ENCODE peak calls at places on chromosomes 6 and 20, in nine cellular contexts. One of them, this sample, is unnamed.

GRCh38 chr20:14775778-14776177 is 438.4 kb upstream of the FLRT3 start:
- DNase-seq in astrocyte of the spinal cord: peak; percentile 29
- DNase-seq in HCT116: peak; percentile 8
- DNase-seq in GM12865: no peak
- DNase-seq in AG09319: peak; percentile 67
- DNase-seq in glutamatergic neuron: no peak
- DNase-seq in hepatocyte: peak; percentile 71
- DNase-seq in cardiac fibroblast: peak; percentile 19
- DNase-seq in coronary artery: no peak
- DNase-seq in this sample: no peak

GRCh38 chr20:719816-720215 is 44.2 kb upstream of the SCRT2 start:
- DNase-seq in coronary artery: no peak
- DNase-seq in cardiac fibroblast: no peak
- DNase-seq in AG09319: no peak
- DNase-seq in glutamatergic neuron: peak; percentile 87
- DNase-seq in HCT116: no peak
- DNase-seq in hepatocyte: no peak
- DNase-seq in GM12865: no peak
- DNase-seq in astrocyte of the spinal cord: no peak
- DNase-seq in this sample: no peak

GRCh38 chr20:41142241-41142640 is 4.9 kb downstream of the PLCG1 start:
- DNase-seq in glutamatergic neuron: no peak
- DNase-seq in HCT116: no peak
- DNase-seq in AG09319: no peak
- DNase-seq in hepatocyte: no peak
- DNase-seq in coronary artery: no peak
- DNase-seq in GM12865: no peak
- DNase-seq in astrocyte of the spinal cord: no peak
- DNase-seq in cardiac fibroblast: no peak
- DNase-seq in this sample: no peak

GRCh38 chr6:169868458-169868857 is 117.0 kb downstream of the ERMARD start:
- DNase-seq in coronary artery: peak; percentile 47
- DNase-seq in glutamatergic neuron: no peak
- DNase-seq in AG09319: no peak
- DNase-seq in astrocyte of the spinal cord: no peak
- DNase-seq in GM12865: peak; percentile 36
- DNase-seq in hepatocyte: no peak
- DNase-seq in HCT116: no peak
- DNase-seq in cardiac fibroblast: no peak
- DNase-seq in this sample: no peak

GRCh38 chr20:36885355-36885754 is 9.4 kb downstream of the TLDC2 start:
- DNase-seq in cardiac fibroblast: peak; percentile 7
- DNase-seq in AG09319: no peak
- DNase-seq in HCT116: no peak
- DNase-seq in glutamatergic neuron: no peak
- DNase-seq in astrocyte of the spinal cord: no peak
- DNase-seq in coronary artery: no peak
- DNase-seq in GM12865: no peak
- DNase-seq in hepatocyte: no peak
- DNase-seq in this sample: no peak

GRCh38 chr6:105755885-105756284 is 330.3 kb upstream of the PRDM1 start:
- DNase-seq in astrocyte of the spinal cord: no peak
- DNase-seq in HCT116: no peak
- DNase-seq in hepatocyte: no peak
- DNase-seq in glutamatergic neuron: no peak
- DNase-seq in AG09319: no peak
- DNase-seq in GM12865: peak; percentile 29
- DNase-seq in cardiac fibroblast: no peak
- DNase-seq in coronary artery: no peak
- DNase-seq in this sample: no peak

GRCh38 chr6:170049641-170050491 is 241.0 kb downstream of the DLL1 start:
- DNase-seq in glutamatergic neuron: peak; percentile 11
- DNase-seq in GM12865: no peak
- DNase-seq in cardiac fibroblast: peak; percentile 90
- DNase-seq in AG09319: peak; percentile 97
- DNase-seq in HCT116: no peak
- DNase-seq in astrocyte of the spinal cord: peak; percentile 1
- DNase-seq in hepatocyte: peak; percentile 68
- DNase-seq in coronary artery: peak; percentile 87
- DNase-seq in this sample: no peak

GRCh38 chr20:15310361-15310760 is 972.9 kb upstream of the FLRT3 start:
- DNase-seq in cardiac fibroblast: peak; percentile 2
- DNase-seq in coronary artery: no peak
- DNase-seq in glutamatergic neuron: no peak
- DNase-seq in GM12865: no peak
- DNase-seq in hepatocyte: no peak
- DNase-seq in AG09319: peak; percentile 4
- DNase-seq in astrocyte of the spinal cord: no peak
- DNase-seq in HCT116: no peak
- DNase-seq in this sample: no peak

GRCh38 chr6:46040288-46040687 is 24.6 kb upstream of the CLIC5 start:
- DNase-seq in glutamatergic neuron: no peak
- DNase-seq in GM12865: no peak
- DNase-seq in coronary artery: no peak
- DNase-seq in astrocyte of the spinal cord: no peak
- DNase-seq in HCT116: no peak
- DNase-seq in hepatocyte: no peak
- DNase-seq in AG09319: no peak
- DNase-seq in cardiac fibroblast: no peak
- DNase-seq in this sample: no peak

GRCh38 chr6:46039646-46040045 is 24.0 kb upstream of the CLIC5 start:
- DNase-seq in hepatocyte: no peak
- DNase-seq in glutamatergic neuron: no peak
- DNase-seq in GM12865: no peak
- DNase-seq in AG09319: no peak
- DNase-seq in coronary artery: no peak
- DNase-seq in astrocyte of the spinal cord: no peak
- DNase-seq in cardiac fibroblast: no peak
- DNase-seq in HCT116: no peak
- DNase-seq in this sample: no peak

GRCh38 chr6:46044876-46045617 is 29.4 kb upstream of the CLIC5 start:
- DNase-seq in glutamatergic neuron: no peak
- DNase-seq in HCT116: peak; percentile 73
- DNase-seq in AG09319: peak; percentile 8
- DNase-seq in astrocyte of the spinal cord: peak; percentile 90
- DNase-seq in hepatocyte: peak; percentile 70
- DNase-seq in GM12865: no peak
- DNase-seq in cardiac fibroblast: peak; percentile 87
- DNase-seq in coronary artery: peak; percentile 73
- DNase-seq in this sample: no peak

GRCh38 chr6:46046558-46047169 is 31.0 kb upstream of the CLIC5 start:
- DNase-seq in cardiac fibroblast: no peak
- DNase-seq in glutamatergic neuron: no peak
- DNase-seq in hepatocyte: no peak
- DNase-seq in HCT116: no peak
- DNase-seq in GM12865: no peak
- DNase-seq in AG09319: no peak
- DNase-seq in astrocyte of the spinal cord: no peak
- DNase-seq in coronary artery: no peak
- DNase-seq in this sample: no peak

GRCh38 chr6:46042355-46042999 is 26.8 kb upstream of the CLIC5 start:
- DNase-seq in astrocyte of the spinal cord: peak; percentile 30
- DNase-seq in hepatocyte: peak; percentile 57
- DNase-seq in coronary artery: no peak
- DNase-seq in cardiac fibroblast: peak; percentile 67
- DNase-seq in AG09319: no peak
- DNase-seq in GM12865: peak; percentile 41
- DNase-seq in HCT116: peak; percentile 58
- DNase-seq in glutamatergic neuron: no peak
- DNase-seq in this sample: no peak
- TF ChIP-seq CTCF in astrocyte of the spinal cord: peak; percentile 52
- TF ChIP-seq CTCF in hepatocyte: peak; percentile 49
- TF ChIP-seq CTCF in coronary artery: peak; percentile 16
- TF ChIP-seq CTCF in cardiac fibroblast: peak; percentile 63
- TF ChIP-seq CTCF in AG09319: peak; percentile 28
- TF ChIP-seq CTCF in GM12865: peak; percentile 56
- TF ChIP-seq CTCF in HCT116: peak; percentile 51
- TF ChIP-seq CTCF in glutamatergic neuron: peak; percentile 67
- TF ChIP-seq CTCF in this sample: peak; percentile 60

GRCh38 chr6:16760536-16761468 is at the start of gene ATXN1:
- DNase-seq in HCT116: no peak
- DNase-seq in AG09319: no peak
- DNase-seq in GM12865: peak; percentile 32
- DNase-seq in astrocyte of the spinal cord: no peak
- DNase-seq in cardiac fibroblast: peak; percentile 78
- DNase-seq in hepatocyte: peak; percentile 80
- DNase-seq in glutamatergic neuron: peak; percentile 63
- DNase-seq in coronary artery: peak; percentile 83
- DNase-seq in this sample: peak; percentile 54

GRCh38 chr6:16762547-16763477 is 1.6 kb upstream of the ATXN1 start:
- DNase-seq in AG09319: no peak
- DNase-seq in HCT116: peak; percentile 83
- DNase-seq in glutamatergic neuron: no peak
- DNase-seq in hepatocyte: peak; percentile 74
- DNase-seq in astrocyte of the spinal cord: peak; percentile 91
- DNase-seq in cardiac fibroblast: peak; percentile 75
- DNase-seq in GM12865: peak; percentile 81
- DNase-seq in coronary artery: no peak
- DNase-seq in this sample: no peak

GRCh38 chr6:16759646-16760535 is 1.4 kb downstream of the ATXN1 start:
- DNase-seq in HCT116: no peak
- DNase-seq in glutamatergic neuron: peak; percentile 83
- DNase-seq in AG09319: peak; percentile 79
- DNase-seq in hepatocyte: peak; percentile 93
- DNase-seq in cardiac fibroblast: peak; percentile 97
- DNase-seq in GM12865: peak; percentile 87
- DNase-seq in astrocyte of the spinal cord: peak; percentile 91
- DNase-seq in coronary artery: peak; percentile 95
- DNase-seq in this sample: peak; percentile 68

GRCh38 chr6:16762265-16762546 is 946 bp upstream of the ATXN1 start:
- DNase-seq in HCT116: no peak
- DNase-seq in astrocyte of the spinal cord: peak; percentile 42
- DNase-seq in glutamatergic neuron: no peak
- DNase-seq in AG09319: no peak
- DNase-seq in cardiac fibroblast: no peak
- DNase-seq in coronary artery: no peak
- DNase-seq in GM12865: no peak
- DNase-seq in hepatocyte: no peak
- DNase-seq in this sample: no peak

DNA sequence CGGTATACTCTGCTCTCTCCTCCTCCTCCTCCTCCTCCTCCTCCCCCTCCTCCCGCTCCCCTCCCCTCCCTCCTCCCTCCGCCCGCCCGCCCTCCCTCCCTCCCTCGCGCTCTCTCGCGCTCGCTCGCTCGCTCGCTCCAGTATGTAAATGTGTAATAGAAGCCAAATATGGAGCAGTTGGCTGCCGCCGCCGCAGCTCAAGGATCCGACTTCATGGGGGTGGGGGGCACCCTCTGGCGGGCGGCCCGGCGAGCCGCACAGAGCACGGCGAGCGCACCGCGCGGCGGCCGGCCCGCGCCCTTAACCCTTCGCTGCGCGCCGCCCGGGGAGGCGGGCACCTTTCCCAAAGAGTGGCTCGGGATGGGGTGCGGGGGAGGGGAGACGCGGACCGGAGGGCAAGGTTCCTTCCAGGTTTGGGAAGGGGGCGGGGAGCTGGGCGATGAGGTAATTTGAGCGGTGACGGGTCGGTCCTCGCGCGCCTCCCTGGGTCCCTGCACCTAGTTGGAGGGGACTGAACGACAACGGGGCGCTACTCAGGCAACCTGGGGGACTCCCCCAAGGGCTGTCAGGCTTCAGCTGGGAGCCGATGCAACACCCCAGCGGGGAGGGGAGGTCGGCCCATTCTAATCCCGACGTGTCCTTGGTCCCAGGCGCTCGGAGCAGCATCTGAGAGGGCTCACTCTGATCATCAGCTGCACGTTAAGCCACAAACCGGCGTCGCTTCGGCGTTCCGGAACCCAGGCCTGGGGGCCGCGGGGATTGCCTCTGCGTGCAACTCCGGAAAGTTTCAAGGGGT is 407 bp upstream of the ATXN1 start:
- DNase-seq in coronary artery: peak; percentile 95
- DNase-seq in glutamatergic neuron: peak; percentile 83
- DNase-seq in HCT116: peak; percentile 74
- DNase-seq in GM12865: peak; percentile 92
- DNase-seq in AG09319: peak; percentile 80
- DNase-seq in astrocyte of the spinal cord: peak; percentile 95
- DNase-seq in hepatocyte: peak; percentile 95
- DNase-seq in cardiac fibroblast: peak; percentile 96
- DNase-seq in this sample: peak; percentile 60
- TF ChIP-seq CTCF in coronary artery: no peak
- TF ChIP-seq CTCF in glutamatergic neuron: no peak
- TF ChIP-seq CTCF in HCT116: no peak
- TF ChIP-seq CTCF in GM12865: peak; percentile 41
- TF ChIP-seq CTCF in AG09319: no peak
- TF ChIP-seq CTCF in astrocyte of the spinal cord: peak; percentile 22
- TF ChIP-seq CTCF in hepatocyte: peak; percentile 48
- TF ChIP-seq CTCF in cardiac fibroblast: peak; percentile 6
- TF ChIP-seq CTCF in this sample: peak; percentile 44

GRCh38 chr20:64070244-64070993 is 7.4 kb downstream of the TCEA2 start:
- DNase-seq in astrocyte of the spinal cord: no peak
- DNase-seq in glutamatergic neuron: no peak
- DNase-seq in cardiac fibroblast: no peak
- DNase-seq in HCT116: no peak
- DNase-seq in coronary artery: no peak
- DNase-seq in GM12865: no peak
- DNase-seq in AG09319: no peak
- DNase-seq in hepatocyte: no peak
- DNase-seq in this sample: no peak

GRCh38 chr20:64073476-64074183 is 5.7 kb downstream of the RGS19 start:
- DNase-seq in astrocyte of the spinal cord: no peak
- DNase-seq in GM12865: no peak
- DNase-seq in cardiac fibroblast: no peak
- DNase-seq in hepatocyte: no peak
- DNase-seq in glutamatergic neuron: no peak
- DNase-seq in coronary artery: no peak
- DNase-seq in HCT116: no peak
- DNase-seq in AG09319: no peak
- DNase-seq in this sample: no peak

GRCh38 chr20:64071341-64072332 is 7.7 kb downstream of the RGS19 start:
- DNase-seq in coronary artery: no peak
- DNase-seq in astrocyte of the spinal cord: no peak
- DNase-seq in AG09319: no peak
- DNase-seq in GM12865: no peak
- DNase-seq in HCT116: no peak
- DNase-seq in cardiac fibroblast: no peak
- DNase-seq in glutamatergic neuron: no peak
- DNase-seq in hepatocyte: no peak
- DNase-seq in this sample: no peak

GRCh38 chr20:64074184-64074789 is 5.0 kb downstream of the RGS19 start:
- DNase-seq in hepatocyte: no peak
- DNase-seq in cardiac fibroblast: no peak
- DNase-seq in GM12865: no peak
- DNase-seq in glutamatergic neuron: no peak
- DNase-seq in HCT116: no peak
- DNase-seq in astrocyte of the spinal cord: no peak
- DNase-seq in coronary artery: no peak
- DNase-seq in AG09319: no peak
- DNase-seq in this sample: no peak

GRCh38 chr20:64072664-64073063 is 6.7 kb downstream of the RGS19 start:
- DNase-seq in cardiac fibroblast: no peak
- DNase-seq in GM12865: no peak
- DNase-seq in AG09319: no peak
- DNase-seq in HCT116: no peak
- DNase-seq in glutamatergic neuron: no peak
- DNase-seq in hepatocyte: no peak
- DNase-seq in astrocyte of the spinal cord: no peak
- DNase-seq in coronary artery: no peak
- DNase-seq in this sample: no peak
- TF ChIP-seq CTCF in cardiac fibroblast: no peak
- TF ChIP-seq CTCF in GM12865: no peak
- TF ChIP-seq CTCF in AG09319: no peak
- TF ChIP-seq CTCF in HCT116: no peak
- TF ChIP-seq CTCF in glutamatergic neuron: no peak
- TF ChIP-seq CTCF in hepatocyte: no peak
- TF ChIP-seq CTCF in astrocyte of the spinal cord: no peak
- TF ChIP-seq CTCF in coronary artery: no peak
- TF ChIP-seq CTCF in this sample: no peak

DNA sequence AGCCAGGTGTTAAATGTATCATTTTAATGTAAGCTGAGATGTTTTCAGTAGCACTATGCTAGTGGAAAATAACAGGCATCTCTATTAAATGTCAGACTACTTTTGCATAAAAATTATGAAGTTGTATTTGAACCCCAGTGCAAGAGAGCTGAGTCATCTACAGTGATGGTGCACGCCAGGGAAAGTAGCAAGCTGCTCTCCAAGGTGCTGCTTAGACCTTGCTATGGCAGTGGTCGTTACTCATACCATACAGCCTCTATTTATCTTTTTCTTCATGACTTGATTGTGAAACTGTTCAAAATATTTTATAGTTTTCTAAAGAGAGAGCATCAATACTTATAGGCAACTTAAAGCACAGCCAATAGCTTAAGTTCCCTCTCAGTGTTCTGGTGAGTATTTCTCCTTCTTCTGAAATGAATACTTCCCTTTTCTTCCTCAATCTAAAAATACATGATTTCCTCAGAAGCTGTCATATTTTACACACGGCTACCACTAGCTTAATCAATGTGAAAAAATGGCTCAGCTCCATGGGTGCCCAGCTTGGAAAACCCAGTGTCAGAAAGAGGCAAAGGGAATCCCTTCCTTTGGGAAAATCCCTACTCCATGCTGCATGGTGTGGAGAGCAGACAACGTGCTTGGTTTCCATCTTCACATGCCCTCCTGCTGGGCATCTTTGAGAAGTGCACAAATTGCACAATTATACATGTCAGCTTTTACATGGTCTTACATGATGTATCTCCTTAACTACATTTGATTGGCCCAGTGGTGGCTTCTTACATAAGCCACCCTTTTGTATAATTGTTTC is 105.6 kb downstream of the ELOVL4 start:
- DNase-seq in hepatocyte: no peak
- DNase-seq in GM12865: no peak
- DNase-seq in glutamatergic neuron: no peak
- DNase-seq in AG09319: no peak
- DNase-seq in coronary artery: no peak
- DNase-seq in astrocyte of the spinal cord: no peak
- DNase-seq in cardiac fibroblast: no peak
- DNase-seq in HCT116: no peak
- DNase-seq in this sample: no peak
- TF ChIP-seq CTCF in hepatocyte: no peak
- TF ChIP-seq CTCF in GM12865: no peak
- TF ChIP-seq CTCF in glutamatergic neuron: peak; percentile 25
- TF ChIP-seq CTCF in AG09319: no peak
- TF ChIP-seq CTCF in coronary artery: no peak
- TF ChIP-seq CTCF in astrocyte of the spinal cord: no peak
- TF ChIP-seq CTCF in cardiac fibroblast: no peak
- TF ChIP-seq CTCF in HCT116: no peak
- TF ChIP-seq CTCF in this sample: no peak